ENCODE peak calls at places on chromosomes 3 and 15, in ten cellular contexts. G is fibroblast of pulmonary artery; Y is AG10803; Q is choroid plexus epithelial cell; J is HTR-8/SVneo; D is GM03348; N is astrocyte of the cerebellum; E is stimulated activated CD8-positive, alpha-beta memory T cell treated with anti-CD3 and anti-CD28 coated beads, Interleukin-7, amount 100 ng/mL, for 1 hour; S is astrocyte of the spinal cord; I is astrocyte. X is an unnamed sample.

GRCh38 chr15:67358812-67359211 is 104.2 kb downstream of the IQCH start:
- DNase-seq in N (no peak), G (no peak), Y (no peak), Q (no peak), J (no peak), E (no peak), S (no peak), D (no peak), I (no peak), X (no peak)

GRCh38 chr3:11600501-11601282 is 43.0 kb downstream of the VGLL4 start:
- DNase-seq in N (peak; percentile 98), S (peak; percentile 99), D (peak; percentile 90), Q (peak; percentile 98), I (peak; percentile 100), G (peak; percentile 99), E (no peak), J (peak; percentile 91), Y (peak; percentile 100), X (no peak)

GRCh38 chr3:156819842-156820686 is 6.1 kb upstream of the LEKR1 start:
- DNase-seq in G (no peak), S (peak; percentile 54), Q (no peak), N (no peak), D (peak; percentile 35), I (peak; percentile 63), E (no peak), J (no peak), Y (peak; percentile 55), X (no peak)

GRCh38 chr3:46903341-46904302 is 26.1 kb downstream of the PTH1R start:
- DNase-seq in D (peak; percentile 77), E (no peak), Q (peak; percentile 33), N (no peak), G (peak; percentile 39), S (peak; percentile 43), Y (peak; percentile 60), I (peak; percentile 41), J (peak; percentile 41), X (no peak)

GRCh38 chr3:141487419-141488345 is 855 bp downstream of the RASA2 start:
- DNase-seq in S (peak; percentile 54), Q (peak; percentile 54), E (peak; percentile 56), G (peak; percentile 37), D (peak; percentile 73), J (peak; percentile 37), Y (peak; percentile 50), N (no peak), I (peak; percentile 34), X (peak; percentile 58)

GRCh38 chr15:29352402-29352801 is 82.8 kb upstream of the NSMCE3 start:
- DNase-seq in G (no peak), I (no peak), N (no peak), Q (no peak), D (no peak), J (no peak), E (no peak), Y (no peak), S (no peak), X (no peak)

GRCh38 chr3:17686613-17687012 is 55.8 kb downstream of the TBC1D5 start:
- DNase-seq in I (no peak), G (peak; percentile 46), J (no peak), D (no peak), Q (peak; percentile 12), Y (peak; percentile 24), N (no peak), E (no peak), S (no peak), X (no peak)

GRCh38 chr3:18370672-18371071 is 54.5 kb downstream of the SATB1 start:
- DNase-seq in Q (no peak), J (no peak), D (no peak), E (no peak), I (no peak), N (no peak), G (no peak), S (no peak), Y (no peak), X (no peak)

GRCh38 chr3:42588625-42589024 is 2.0 kb upstream of the SS18L2 start:
- DNase-seq in J (no peak), I (no peak), G (no peak), Y (no peak), D (no peak), Q (no peak), N (no peak), E (no peak), S (no peak), X (no peak)